ENCODE peak calls at places on chromosomes 12 and 14, in six cellular contexts. R is mesenchymal stem cell, C is IMR-90, D is neuronal stem cell, B is H9, V is trophoblast cell. Y is an unnamed sample. For H3K27me3, the result is how much of the 10 kb centered on the place peaks cover.

GRCh38 chr14:23094666-23095195 is at the start of gene ACIN1:
- DNase-seq in R (peak), C (peak), D (peak), B (no peak), V (no peak), Y (peak)

GRCh38 chr12:45017916-45018315 is 33.0 kb downstream of the DBX2 start:
- DNase-seq in R (no peak), C (no peak), D (no peak), B (no peak), V (no peak), Y (no peak)

GRCh38 chr12:21144309-21144708 is 13.3 kb downstream of the SLCO1B1 start:
- DNase-seq in R (no peak), C (no peak), D (no peak), B (no peak), V (peak), Y (no peak)

GRCh38 chr12:105590571-105590970 is 260.1 kb downstream of the C12orf75 start:
- DNase-seq in R (peak), C (no peak), D (no peak), B (no peak), V (no peak), Y (no peak)

GRCh38 chr12:95216704-95217376 is 427 bp downstream of the FGD6 start:
- DNase-seq in R (no peak), C (no peak), D (no peak), B (no peak), V (peak), Y (peak)

GRCh38 chr12:3470296-3470695 is 20.7 kb upstream of the PRMT8 start:
- DNase-seq in R (no peak), C (no peak), D (no peak), B (no peak), V (no peak), Y (no peak)

GRCh38 chr14:24268225-24268624 is 3.2 kb downstream of the RABGGTA start:
- DNase-seq in R (no peak), C (no peak), D (no peak), B (no peak), V (no peak), Y (no peak)

GRCh38 chr14:37036669-37037341 is 135.6 kb downstream of the SLC25A21 start:
- DNase-seq in R (no peak), C (peak), D (no peak), B (no peak), V (no peak), Y (no peak)

GRCh38 chr12:79250955-79251354 is 386.4 kb downstream of the SYT1 start:
- DNase-seq in R (no peak), C (peak), D (no peak), B (no peak), V (no peak), Y (no peak)

GRCh38 chr12:71504471-71504852 is 64.9 kb downstream of the LGR5 start:
- DNase-seq in R (no peak), C (no peak), D (no peak), B (no peak), V (no peak), Y (no peak)

GRCh38 chr14:103220134-103220981 is 97.1 kb downstream of the TNFAIP2 start:
- DNase-seq in R (no peak), C (no peak), D (no peak), B (peak), V (no peak), Y (no peak)

GRCh38 chr12:80877706-80878384 is 59.9 kb downstream of the LIN7A start:
- DNase-seq in R (peak), C (peak), D (no peak), B (no peak), V (no peak), Y (no peak)

DNA sequence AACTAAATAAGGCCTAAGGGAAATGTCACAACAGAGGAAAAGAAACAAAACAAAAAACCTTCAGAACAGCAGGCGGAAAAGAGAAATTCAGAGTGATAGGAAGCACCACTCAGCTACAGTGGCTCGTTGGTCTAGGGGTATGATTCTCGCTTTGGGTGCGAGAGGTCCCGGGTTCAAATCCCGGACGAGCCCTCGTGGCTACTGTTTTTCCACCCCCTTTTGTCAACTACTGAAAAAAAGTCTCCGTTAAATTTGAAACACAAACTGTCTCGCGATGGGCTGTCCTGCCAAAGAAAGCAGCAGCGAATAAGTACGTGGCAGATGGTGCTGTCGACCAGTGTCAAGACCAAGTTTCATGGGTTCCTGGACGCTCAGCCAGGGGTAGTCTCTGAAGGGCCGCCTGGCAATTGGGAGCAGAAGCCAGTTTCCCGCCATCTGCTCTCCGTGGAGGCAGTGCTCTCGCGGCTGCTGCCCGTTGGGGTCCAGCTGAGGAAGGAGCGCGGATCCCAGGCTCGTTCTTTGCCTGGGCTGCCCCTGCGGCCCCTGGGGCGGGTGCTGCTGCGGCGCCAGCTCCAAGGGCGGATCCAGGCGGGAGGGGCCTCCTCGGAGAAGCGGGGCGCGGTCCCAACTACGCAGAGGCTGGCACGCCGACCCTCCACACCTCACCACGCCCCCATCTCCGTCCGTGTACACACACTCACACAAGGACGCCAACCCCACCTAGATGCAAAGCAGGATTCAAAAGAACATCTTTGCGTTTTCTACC is at the start of gene RNASE4:
- DNase-seq in R (peak), C (peak), D (peak), B (peak), V (peak), Y (peak)
- H3K18ac ChIP-seq in R (peak), C (peak), D (peak), B (no peak), V (peak), Y (peak)

GRCh38 chr14:70009961-70010360 is 130.7 kb downstream of the SMOC1 start:
- DNase-seq in R (no peak), C (no peak), D (no peak), B (no peak), V (no peak), Y (no peak)
- H2BK5ac ChIP-seq in R (peak), C (no peak), D (no peak), B (no peak), V (no peak), Y (no peak)

GRCh38 chr14:74426202-74426582 is at the start of gene SYNDIG1L:
- DNase-seq in R (no peak), C (no peak), D (no peak), B (no peak), V (no peak), Y (no peak)
- H3K27me3 ChIP-seq in R (half or more), C (half or more), D (half or more), B (under half), V (under half), Y (under half)

GRCh38 chr12:6647083-6647604 is at the start of gene ACRBP:
- DNase-seq in R (peak), C (peak), D (peak), B (peak), V (peak), Y (peak)
- H3K18ac ChIP-seq in R (no peak), C (no peak), D (peak), B (no peak), V (no peak), Y (no peak)

GRCh38 chr14:68027276-68027675 is 207.7 kb downstream of the RAD51B start:
- DNase-seq in R (no peak), C (peak), D (no peak), B (no peak), V (no peak), Y (no peak)
- H2BK5ac ChIP-seq in R (no peak), C (no peak), D (no peak), B (no peak), V (no peak), Y (no peak)

DNA sequence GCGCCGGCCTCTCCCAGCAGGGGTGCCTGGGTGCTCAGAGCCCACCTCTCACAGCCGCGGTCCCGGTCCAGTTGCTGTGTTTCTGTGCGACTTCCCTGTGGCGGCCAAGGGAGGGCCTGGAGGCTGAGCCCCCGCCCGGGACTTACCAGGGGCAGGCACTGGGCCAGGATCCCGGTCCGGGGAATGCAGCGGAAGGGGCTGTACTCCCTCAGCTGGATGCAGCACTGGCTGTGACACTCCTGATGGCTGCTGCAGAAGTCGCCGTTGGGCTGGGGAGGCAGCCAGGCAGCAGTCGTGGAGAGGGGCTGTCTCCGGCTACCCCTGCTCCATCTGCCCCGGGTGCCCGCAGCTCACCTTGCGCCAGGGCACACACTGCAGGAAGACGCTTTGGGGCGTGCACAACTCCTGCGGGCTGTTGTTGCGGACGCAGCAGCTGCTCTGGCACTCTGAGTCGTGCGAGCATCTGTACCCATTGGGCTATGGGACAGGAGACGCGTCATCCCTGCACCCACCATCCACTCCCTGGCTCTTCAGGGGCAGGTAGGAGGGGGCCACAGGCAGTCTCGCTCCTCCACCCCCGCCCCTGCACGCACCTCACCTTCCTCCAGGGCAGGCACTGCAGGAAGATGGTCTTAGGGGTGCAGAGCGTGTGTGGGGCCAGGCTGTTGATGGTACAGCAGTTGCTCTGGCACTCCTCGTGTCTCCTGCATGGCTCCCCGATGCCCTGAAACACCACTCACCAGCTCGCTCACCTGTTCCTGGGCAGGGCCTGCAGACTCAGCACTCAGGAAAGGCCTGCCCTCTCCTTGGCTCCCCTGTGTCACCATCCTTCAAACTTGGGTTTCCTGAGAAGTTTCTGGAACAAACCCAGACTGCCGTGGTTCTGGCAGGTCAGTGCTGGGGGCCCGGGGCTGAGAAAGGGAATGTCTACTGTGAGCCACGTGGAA is 6.0 kb downstream of the LRCOL1 start:
- DNase-seq in R (no peak), C (no peak), D (no peak), B (peak), V (no peak), Y (no peak)
- H3K27me3 ChIP-seq in R (half or more), C (under half), D (under half), B (under half), V (under half), Y (under half)

GRCh38 chr12:48004941-48005749 is 869 bp upstream of the COL2A1 start:
- DNase-seq in R (no peak), C (no peak), D (no peak), B (peak), V (no peak), Y (peak)
- H3K18ac ChIP-seq in R (no peak), C (no peak), D (peak), B (no peak), V (peak), Y (no peak)